ENCODE peak calls at places on chromosome 4, in four cellular contexts. U is NB4, X is IMR-90, Z is heart left ventricle. T is an unnamed sample.

GRCh38 chr4:157702821-157703220 is 470.0 kb downstream of the GASK1B start:
- DNase-seq in X (no peak), Z (no peak), U (no peak), T (no peak)

GRCh38 chr4:35965300-35965699 is 279.0 kb downstream of the ARAP2 start:
- DNase-seq in X (no peak), U (no peak), Z (no peak), T (no peak)

GRCh38 chr4:8439914-8440490 is 521 bp downstream of the ACOX3 start:
- DNase-seq in U (peak), Z (no peak), X (no peak), T (peak)

GRCh38 chr4:145567471-145567870 is 51.7 kb upstream of the MMAA start:
- DNase-seq in Z (no peak), X (no peak), U (no peak), T (no peak)

GRCh38 chr4:185933078-185933581 is 121.1 kb upstream of the SORBS2 start:
- DNase-seq in U (no peak), X (peak), Z (no peak), T (no peak)

GRCh38 chr4:71415491-71415890 is 76.7 kb downstream of the SLC4A4 start:
- DNase-seq in X (peak), U (no peak), Z (no peak), T (no peak)

GRCh38 chr4:56671860-56672259 is 9.2 kb downstream of the HOPX start:
- DNase-seq in X (no peak), U (no peak), Z (no peak), T (no peak)

GRCh38 chr4:142721187-142721586 is 124.9 kb downstream of the INPP4B start:
- DNase-seq in X (peak), U (no peak), Z (no peak), T (no peak)

DNA sequence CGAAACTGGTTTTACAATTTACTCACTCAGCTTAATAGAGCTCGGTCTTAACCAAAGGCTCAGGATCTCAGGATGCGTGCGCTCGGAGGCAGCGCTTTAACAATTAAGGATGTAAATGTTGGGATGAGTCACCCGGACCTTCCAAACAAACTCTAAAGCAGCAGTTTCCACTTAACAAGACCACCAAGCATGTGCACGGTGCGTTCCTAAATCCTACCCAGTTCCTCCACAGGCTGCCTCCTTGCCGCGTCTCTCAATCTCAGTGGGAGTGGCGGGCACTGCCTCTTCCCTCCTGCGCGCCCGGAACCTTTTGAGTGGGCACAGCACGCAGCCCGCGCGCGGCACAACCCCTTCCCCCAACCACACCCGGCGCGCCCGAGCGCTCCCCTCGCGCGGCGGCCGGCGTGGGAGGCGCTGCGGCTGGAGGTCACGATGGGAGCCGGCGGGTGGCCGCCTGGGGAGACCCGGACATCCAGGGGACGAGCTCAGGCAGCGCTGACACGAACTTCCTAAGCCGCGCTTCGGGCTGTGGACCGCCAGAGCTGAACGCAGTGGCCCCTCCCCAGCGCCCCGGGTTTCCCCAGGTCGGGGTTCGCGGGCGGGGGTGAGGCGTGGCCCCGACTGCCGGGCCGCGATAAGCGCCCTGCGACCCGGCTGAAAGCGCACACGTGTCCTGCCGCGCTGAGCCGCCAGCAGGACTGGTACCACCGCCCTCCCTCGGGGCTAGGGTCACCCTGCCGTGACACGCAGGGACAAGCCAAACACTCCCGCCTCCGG is at the start of gene ABCG2:
- DNase-seq in X (peak), U (peak), Z (no peak), T (no peak)
- TF ChIP-seq POLR2A in X (no peak), U (no peak), Z (no peak), T (no peak)

GRCh38 chr4:40176602-40177001 is 20.2 kb upstream of the RHOH start:
- DNase-seq in U (no peak), X (no peak), Z (no peak), T (no peak)

GRCh38 chr4:40170588-40170987 is 26.2 kb upstream of the RHOH start:
- DNase-seq in Z (no peak), X (no peak), U (no peak), T (no peak)

GRCh38 chr4:40177591-40177990 is 19.2 kb upstream of the RHOH start:
- DNase-seq in X (no peak), U (no peak), Z (no peak), T (no peak)

GRCh38 chr4:40178672-40179071 is 18.2 kb upstream of the RHOH start:
- DNase-seq in U (no peak), Z (no peak), X (no peak), T (no peak)

GRCh38 chr4:40173470-40173875 is 23.4 kb upstream of the RHOH start:
- DNase-seq in Z (no peak), X (no peak), U (no peak), T (no peak)
- TF ChIP-seq POLR2A in Z (no peak), X (no peak), U (no peak), T (no peak)

GRCh38 chr4:898123-898522 is 34.0 kb downstream of the GAK start:
- DNase-seq in U (no peak), Z (no peak), X (no peak), T (no peak)

GRCh38 chr4:900721-901120 is 31.4 kb downstream of the GAK start:
- DNase-seq in U (no peak), X (no peak), Z (no peak), T (no peak)

GRCh38 chr4:899556-899906 is 32.6 kb downstream of the GAK start:
- DNase-seq in X (no peak), U (no peak), Z (no peak), T (no peak)

GRCh38 chr4:900073-900472 is 32.0 kb downstream of the GAK start:
- DNase-seq in Z (no peak), U (no peak), X (no peak), T (no peak)

DNA sequence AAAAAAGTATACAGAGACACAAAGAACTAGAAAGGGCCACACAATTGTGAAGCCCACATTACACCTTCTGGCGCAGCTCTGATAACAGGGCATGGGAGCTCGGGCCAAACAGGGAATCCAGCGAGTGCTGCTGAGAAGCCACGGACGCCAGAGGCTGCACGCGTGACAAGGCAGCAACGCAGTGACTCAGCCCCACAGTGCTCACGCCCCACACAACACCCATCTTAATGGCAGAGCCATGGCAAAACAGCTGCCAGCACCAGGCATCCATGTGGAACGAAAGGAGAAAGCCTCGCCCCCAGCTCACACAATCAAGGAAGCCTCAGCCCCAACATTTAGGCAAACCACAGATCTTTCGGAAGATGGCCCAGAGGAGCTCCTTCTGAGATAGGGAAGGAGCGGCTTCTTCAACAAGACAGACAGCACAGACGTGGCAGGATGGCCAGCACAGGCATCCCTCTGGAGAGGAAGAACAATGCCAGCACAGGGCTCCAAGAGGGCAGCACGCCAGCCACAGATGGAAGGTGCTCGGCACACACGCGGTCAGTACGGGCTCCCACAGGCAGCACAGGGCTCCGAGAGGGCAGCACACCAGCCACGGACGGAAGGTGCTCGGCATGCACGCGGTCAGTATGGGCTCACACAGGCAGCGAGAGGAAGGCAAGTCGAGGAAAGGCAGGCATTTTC is 33.1 kb downstream of the GAK start:
- DNase-seq in X (no peak), Z (no peak), U (no peak), T (no peak)
- TF ChIP-seq POLR2A in X (no peak), Z (no peak), U (no peak), T (no peak)

DNA sequence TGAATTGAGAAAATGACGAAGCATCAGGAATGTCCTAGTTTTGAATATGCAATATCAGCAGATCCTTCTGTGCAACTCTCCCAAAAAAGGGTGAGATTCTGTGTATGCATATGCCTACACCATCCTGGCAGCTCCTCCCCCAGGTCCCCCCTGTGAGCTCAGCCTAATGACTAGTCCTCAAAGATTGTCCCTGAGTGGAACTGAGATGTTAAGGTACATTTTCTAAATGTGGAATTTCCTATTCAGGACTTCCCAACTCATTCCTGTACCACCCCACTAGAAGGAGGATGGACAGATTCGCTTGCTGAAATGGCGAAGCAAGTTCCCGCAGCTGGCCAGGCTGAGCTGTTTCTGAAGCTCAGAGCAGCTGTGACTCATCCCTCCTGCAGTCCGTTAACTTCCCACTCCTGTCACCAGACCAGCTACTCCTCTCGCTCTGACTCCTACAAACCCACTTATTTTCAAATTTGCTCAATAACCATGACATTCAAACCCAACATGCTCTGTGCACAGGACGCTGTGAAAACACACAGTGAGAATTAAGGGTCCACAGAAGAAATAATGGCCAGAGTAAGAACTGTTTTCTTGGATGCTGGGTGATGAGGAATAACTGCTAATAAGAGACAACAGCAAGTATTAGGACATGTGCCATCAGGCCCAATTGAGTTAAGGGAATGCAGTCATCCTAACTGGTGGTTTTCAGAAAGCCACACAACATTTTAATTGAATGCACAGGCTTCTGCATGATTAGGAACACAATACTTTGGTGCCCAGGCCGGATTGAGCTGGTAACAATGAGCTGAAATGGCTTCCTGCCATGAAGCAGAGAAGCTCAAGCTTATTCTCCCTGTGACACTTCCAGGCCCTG is 40.0 kb upstream of the IRF2 start:
- DNase-seq in U (peak), Z (peak), X (peak), T (peak)
- TF ChIP-seq POLR2A in U (no peak), Z (no peak), X (no peak), T (no peak)

DNA sequence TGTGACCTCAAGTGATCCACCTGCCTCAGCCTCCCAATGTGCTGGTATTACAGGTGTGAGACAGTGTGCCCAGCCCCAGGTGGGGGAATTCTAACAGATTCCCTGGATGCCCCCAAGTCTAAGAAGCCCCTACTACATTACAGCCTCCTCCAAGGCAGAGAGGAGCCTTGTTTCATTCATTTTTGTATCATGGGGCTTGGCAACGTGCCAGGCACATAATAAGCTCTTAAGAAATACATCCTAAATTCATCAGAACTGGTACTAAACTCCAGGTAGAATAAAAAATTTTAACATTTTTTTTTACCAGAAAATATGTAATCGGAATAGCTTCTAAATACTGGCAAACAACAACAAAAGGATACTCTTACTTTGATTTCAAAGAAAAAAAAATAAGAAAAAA is 127.1 kb downstream of the CHIC2 start:
- DNase-seq in U (no peak), Z (no peak), X (no peak), T (no peak)
- TF ChIP-seq POLR2A in U (no peak), Z (no peak), X (no peak), T (no peak)

DNA sequence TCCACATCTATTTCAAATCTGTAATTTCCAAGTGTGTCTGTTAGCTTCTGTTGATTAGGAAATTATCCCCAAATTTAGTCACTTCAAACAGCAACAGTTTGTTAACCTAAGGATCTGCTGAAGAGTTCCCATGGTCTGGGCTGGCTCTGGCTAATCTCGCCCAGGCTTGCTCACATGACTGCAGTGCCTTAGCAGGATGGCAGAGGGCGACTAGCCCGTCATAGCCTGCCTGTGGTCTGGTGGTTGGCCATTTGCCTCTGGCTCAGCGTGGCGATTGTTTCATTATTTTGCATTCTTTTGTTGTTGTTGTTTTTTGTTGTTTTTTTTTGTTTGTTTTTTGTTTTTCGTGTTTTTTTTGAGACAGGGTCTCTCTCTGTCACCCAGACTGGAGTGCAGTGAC is 264.0 kb downstream of the TRIML1 start:
- DNase-seq in Z (no peak), X (no peak), U (peak), T (no peak)
- TF ChIP-seq POLR2A in Z (no peak), X (no peak), U (no peak), T (no peak)

DNA sequence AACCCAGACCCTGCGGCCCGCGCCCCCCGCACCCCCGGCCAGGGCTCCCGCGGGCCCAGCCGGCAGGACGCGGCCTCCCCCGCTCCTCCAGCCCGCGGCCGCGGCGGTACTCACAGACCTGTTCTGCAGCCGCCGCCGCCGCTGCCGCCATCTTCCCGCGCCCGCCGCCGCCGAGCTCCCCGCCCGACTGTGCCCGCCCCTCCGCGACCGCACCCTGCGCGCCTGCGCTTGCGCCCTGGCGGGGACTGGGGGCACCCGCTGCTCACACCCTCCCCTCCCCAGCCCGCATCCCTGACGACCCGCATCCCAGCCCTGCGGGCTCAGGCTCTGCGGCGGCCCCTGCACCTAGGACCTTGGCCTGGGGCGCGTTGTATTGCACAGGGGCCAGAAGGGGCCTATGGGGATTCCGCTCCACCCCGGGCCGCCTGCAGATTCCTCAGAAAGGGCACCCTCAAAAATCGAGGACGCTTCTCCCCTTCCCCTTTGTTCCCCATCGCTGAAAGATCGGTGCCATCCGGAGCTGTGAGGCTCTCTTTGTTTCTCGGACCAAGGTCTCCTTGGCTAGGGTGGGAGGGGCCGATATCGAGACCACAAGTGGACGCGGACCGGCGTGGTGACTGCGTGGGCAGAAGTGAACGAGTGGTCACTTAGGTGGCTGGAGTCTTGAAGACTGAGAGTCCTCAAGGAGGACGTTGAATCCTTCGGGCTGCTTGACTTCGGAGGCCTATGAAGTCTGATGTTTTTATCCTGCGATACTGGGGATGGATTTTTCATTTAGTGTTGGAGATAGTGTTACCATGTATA is at the start of gene SGCB:
- DNase-seq in Z (peak), X (peak), U (peak), T (peak)
- TF ChIP-seq POLR2A in Z (peak), X (no peak), U (no peak), T (no peak)

GRCh38 chr4:140645196-140645595 is 76.4 kb upstream of the UCP1 start:
- DNase-seq in Z (no peak), X (no peak), U (no peak), T (no peak)
- TF ChIP-seq POLR2A in Z (no peak), X (no peak), U (no peak), T (no peak)